ENCODE peak calls at places on chromosomes 3 and 15, in nine cellular contexts. P, T, B, D, J, Q, H, G and Z are unnamed samples.
A peak's percentile ranks its signal among the peaks of the same experiment; 100 is the strongest.

GRCh38 chr15:64859226-64859625 is 17.5 kb downstream of the PLEKHO2 start:
- DNase-seq in G (no peak), J (no peak), T (no peak), P (no peak), B (no peak), D (no peak), Q (no peak), H (no peak), Z (no peak)

GRCh38 chr3:184619348-184619747 is 57.8 kb downstream of the EPHB3 start:
- DNase-seq in Q (no peak), J (no peak), B (no peak), T (no peak), H (peak; percentile 43), P (peak; percentile 21), G (no peak), D (no peak), Z (peak; percentile 62)

GRCh38 chr15:25718597-25718996 is 144.5 kb downstream of the ATP10A start:
- DNase-seq in G (no peak), D (no peak), J (no peak), P (no peak), B (no peak), T (no peak), H (no peak), Q (no peak), Z (no peak)

GRCh38 chr15:35431281-35431680 is 114.7 kb downstream of the DPH6 start:
- DNase-seq in T (no peak), D (no peak), B (no peak), J (no peak), Q (no peak), G (no peak), H (no peak), P (no peak), Z (no peak)

GRCh38 chr3:46960081-46960701 is 16.4 kb downstream of the CCDC12 start:
- DNase-seq in G (no peak), J (no peak), D (no peak), P (no peak), Q (peak; percentile 70), B (peak; percentile 80), H (no peak), T (no peak), Z (peak; percentile 92)

GRCh38 chr15:35308802-35309201 is 223.7 kb upstream of the NANOGP8 start:
- DNase-seq in Q (peak; percentile 84), B (peak; percentile 95), H (no peak), T (no peak), G (peak; percentile 57), D (no peak), J (no peak), P (no peak), Z (peak; percentile 96)

GRCh38 chr15:69990566-69991391 is 106.9 kb downstream of the TLE3 start:
- DNase-seq in D (no peak), H (no peak), G (no peak), B (no peak), T (no peak), Q (no peak), J (no peak), P (no peak), Z (no peak)

GRCh38 chr15:44222478-44222877 is 27.4 kb upstream of the FRMD5 start:
- DNase-seq in T (no peak), B (no peak), Q (peak; percentile 15), J (no peak), D (no peak), H (no peak), P (no peak), G (no peak), Z (peak; percentile 59)

GRCh38 chr3:35651888-35652287 is 12.6 kb downstream of the ARPP21 start:
- DNase-seq in H (no peak), B (peak; percentile 55), P (no peak), D (no peak), Q (peak; percentile 67), T (no peak), G (no peak), J (no peak), Z (no peak)

GRCh38 chr3:177026505-177027277 is 170.6 kb downstream of the TBL1XR1 start:
- DNase-seq in T (no peak), H (no peak), G (no peak), Q (no peak), B (no peak), P (no peak), J (no peak), D (no peak), Z (no peak)

GRCh38 chr3:123169492-123169929 is 32.2 kb upstream of the SEC22A start:
- DNase-seq in P (no peak), Q (no peak), B (no peak), T (no peak), H (no peak), J (no peak), G (no peak), D (no peak), Z (no peak)

GRCh38 chr3:88058593-88059379 is at the start of the genes CGGBP1 and ZNF654:
- DNase-seq in J (peak; percentile 96), D (peak; percentile 97), Q (peak; percentile 100), P (peak; percentile 98), H (peak; percentile 98), G (peak; percentile 99), B (peak; percentile 99), T (peak; percentile 98), Z (peak; percentile 99)

GRCh38 chr15:31471731-31472430 is 145.2 kb downstream of the KLF13 start:
- DNase-seq in D (no peak), B (peak; percentile 87), J (no peak), G (peak; percentile 35), H (no peak), Q (peak; percentile 90), P (no peak), T (no peak), Z (no peak)

GRCh38 chr3:128307781-128308469 is 154.6 kb downstream of the EEFSEC start:
- DNase-seq in P (no peak), H (no peak), G (no peak), T (no peak), B (no peak), Q (no peak), D (no peak), J (no peak), Z (no peak)